ENCODE peak calls at places on chromosome 19, in six cellular contexts. F, J, Q, E, I and H are unnamed samples.

GRCh38 chr19:34662919-34663318 is 14.0 kb downstream of the SCGB2B2 start:
- DNase-seq in F (no peak), Q (no peak), I (no peak), E (no peak), J (peak; percentile 7), H (no peak)

GRCh38 chr19:46442808-46443450 is 14.2 kb upstream of the PNMA8C start:
- DNase-seq in J (peak; percentile 81), E (no peak), F (peak; percentile 33), Q (no peak), I (peak; percentile 53), H (no peak)

GRCh38 chr19:48194041-48194871 is 23.8 kb downstream of the ZSWIM9 start:
- DNase-seq in E (peak; percentile 60), I (no peak), Q (no peak), J (peak; percentile 17), F (no peak), H (no peak)

GRCh38 chr19:15962319-15962718 is 13.5 kb downstream of the OR10H4 start:
- DNase-seq in Q (no peak), J (no peak), F (no peak), I (no peak), E (no peak), H (no peak)

GRCh38 chr19:14082675-14082960 is 3.0 kb downstream of the C19orf67 start:
- DNase-seq in E (no peak), J (no peak), F (no peak), Q (no peak), I (no peak), H (no peak)

GRCh38 chr19:14494451-14494850 is 1.5 kb downstream of the GIPC1 start:
- DNase-seq in F (no peak), J (no peak), I (no peak), Q (no peak), E (no peak), H (no peak)

GRCh38 chr19:45152504-45153338 is 8.1 kb downstream of the NKPD1 start:
- DNase-seq in I (no peak), F (peak; percentile 27), E (no peak), J (peak; percentile 66), Q (no peak), H (no peak)

GRCh38 chr19:4773047-4773640 is 18.4 kb upstream of the FEM1A start:
- DNase-seq in F (no peak), Q (no peak), J (no peak), I (no peak), E (no peak), H (no peak)

GRCh38 chr19:18057557-18057956 is 29.2 kb downstream of the IL12RB1 start:
- DNase-seq in J (peak; percentile 45), E (no peak), I (no peak), Q (no peak), F (no peak), H (peak; percentile 80)

GRCh38 chr19:36819130-36819630 is 19.0 kb downstream of the ZNF790 start:
- DNase-seq in Q (no peak), I (no peak), E (no peak), J (peak; percentile 1), F (no peak), H (no peak)

GRCh38 chr19:45769821-45770191 is 754 bp upstream of the SIX5 start:
- DNase-seq in Q (no peak), I (peak; percentile 50), F (peak; percentile 64), J (no peak), E (no peak), H (peak; percentile 71)

GRCh38 chr19:31436121-31436776 is 87.0 kb upstream of the TSHZ3 start:
- DNase-seq in F (no peak), J (peak; percentile 31), E (no peak), Q (no peak), I (peak; percentile 20), H (no peak)

GRCh38 chr19:53294786-53295441 is 27.4 kb upstream of the VN1R4 start:
- DNase-seq in J (no peak), F (no peak), E (no peak), Q (no peak), I (no peak), H (no peak)